ENCODE peak calls at places on chromosomes 6 and 20, in ten cellular contexts. One of them, this sample, is unnamed.

GRCh38 chr6:126422912-126423311 is 83.0 kb downstream of the CENPW start:
- DNase-seq in NAMALWA: no peak
- DNase-seq in GM20000: no peak
- DNase-seq in A172: no peak
- DNase-seq in lung: no peak
- DNase-seq in stimulated activated naive CD4-positive, alpha-beta T cell: no peak
- DNase-seq in GM03348: no peak
- DNase-seq in Daoy: no peak
- DNase-seq in activated T-cell treated with anti-CD3 and anti-CD28 coated beads for 1 hour: no peak
- DNase-seq in stimulated activated CD8-positive, alpha-beta memory T cell treated with anti-CD3 and anti-CD28 coated beads, Interleukin-4, amount 100 ng/mL, for 48 hours: no peak
- DNase-seq in this sample: no peak

GRCh38 chr6:116070990-116071389 is 10.3 kb upstream of the FRK start:
- DNase-seq in NAMALWA: no peak
- DNase-seq in GM20000: no peak
- DNase-seq in A172: peak; percentile 4
- DNase-seq in lung: no peak
- DNase-seq in stimulated activated naive CD4-positive, alpha-beta T cell: no peak
- DNase-seq in GM03348: no peak
- DNase-seq in Daoy: peak; percentile 8
- DNase-seq in activated T-cell treated with anti-CD3 and anti-CD28 coated beads for 1 hour: no peak
- DNase-seq in stimulated activated CD8-positive, alpha-beta memory T cell treated with anti-CD3 and anti-CD28 coated beads, Interleukin-4, amount 100 ng/mL, for 48 hours: no peak
- DNase-seq in this sample: no peak

GRCh38 chr6:57248311-57248895 is 26.3 kb upstream of the RAB23 start:
- DNase-seq in NAMALWA: no peak
- DNase-seq in GM20000: no peak
- DNase-seq in A172: peak; percentile 31
- DNase-seq in lung: no peak
- DNase-seq in stimulated activated naive CD4-positive, alpha-beta T cell: no peak
- DNase-seq in GM03348: no peak
- DNase-seq in Daoy: no peak
- DNase-seq in activated T-cell treated with anti-CD3 and anti-CD28 coated beads for 1 hour: no peak
- DNase-seq in stimulated activated CD8-positive, alpha-beta memory T cell treated with anti-CD3 and anti-CD28 coated beads, Interleukin-4, amount 100 ng/mL, for 48 hours: no peak
- DNase-seq in this sample: no peak

GRCh38 chr20:57061058-57061900 is 205.2 kb downstream of the BMP7 start:
- DNase-seq in NAMALWA: no peak
- DNase-seq in GM20000: no peak
- DNase-seq in A172: peak; percentile 47
- DNase-seq in lung: no peak
- DNase-seq in stimulated activated naive CD4-positive, alpha-beta T cell: no peak
- DNase-seq in GM03348: no peak
- DNase-seq in Daoy: peak; percentile 68
- DNase-seq in activated T-cell treated with anti-CD3 and anti-CD28 coated beads for 1 hour: no peak
- DNase-seq in stimulated activated CD8-positive, alpha-beta memory T cell treated with anti-CD3 and anti-CD28 coated beads, Interleukin-4, amount 100 ng/mL, for 48 hours: peak; percentile 29
- DNase-seq in this sample: peak; percentile 39

GRCh38 chr20:1331101-1331500 is 2.2 kb upstream of the SDCBP2 start:
- DNase-seq in NAMALWA: no peak
- DNase-seq in GM20000: no peak
- DNase-seq in A172: no peak
- DNase-seq in lung: no peak
- DNase-seq in stimulated activated naive CD4-positive, alpha-beta T cell: no peak
- DNase-seq in GM03348: no peak
- DNase-seq in Daoy: no peak
- DNase-seq in activated T-cell treated with anti-CD3 and anti-CD28 coated beads for 1 hour: no peak
- DNase-seq in stimulated activated CD8-positive, alpha-beta memory T cell treated with anti-CD3 and anti-CD28 coated beads, Interleukin-4, amount 100 ng/mL, for 48 hours: no peak
- DNase-seq in this sample: no peak

GRCh38 chr6:44925100-44925739 is 402.9 kb upstream of the RUNX2 start:
- DNase-seq in NAMALWA: peak; percentile 7
- DNase-seq in GM20000: peak; percentile 12
- DNase-seq in A172: no peak
- DNase-seq in lung: no peak
- DNase-seq in stimulated activated naive CD4-positive, alpha-beta T cell: no peak
- DNase-seq in GM03348: peak; percentile 15
- DNase-seq in Daoy: peak; percentile 63
- DNase-seq in activated T-cell treated with anti-CD3 and anti-CD28 coated beads for 1 hour: no peak
- DNase-seq in stimulated activated CD8-positive, alpha-beta memory T cell treated with anti-CD3 and anti-CD28 coated beads, Interleukin-4, amount 100 ng/mL, for 48 hours: no peak
- DNase-seq in this sample: no peak

GRCh38 chr6:73180718-73181619 is 44.3 kb downstream of the KHDC1L start:
- DNase-seq in NAMALWA: peak; percentile 91
- DNase-seq in GM20000: peak; percentile 63
- DNase-seq in A172: peak; percentile 75
- DNase-seq in lung: no peak
- DNase-seq in stimulated activated naive CD4-positive, alpha-beta T cell: no peak
- DNase-seq in GM03348: peak; percentile 78
- DNase-seq in Daoy: peak; percentile 56
- DNase-seq in activated T-cell treated with anti-CD3 and anti-CD28 coated beads for 1 hour: no peak
- DNase-seq in stimulated activated CD8-positive, alpha-beta memory T cell treated with anti-CD3 and anti-CD28 coated beads, Interleukin-4, amount 100 ng/mL, for 48 hours: no peak
- DNase-seq in this sample: peak; percentile 43

GRCh38 chr6:137802408-137803182 is 64.5 kb upstream of the TNFAIP3 start:
- DNase-seq in NAMALWA: no peak
- DNase-seq in GM20000: no peak
- DNase-seq in A172: no peak
- DNase-seq in lung: no peak
- DNase-seq in stimulated activated naive CD4-positive, alpha-beta T cell: no peak
- DNase-seq in GM03348: no peak
- DNase-seq in Daoy: no peak
- DNase-seq in activated T-cell treated with anti-CD3 and anti-CD28 coated beads for 1 hour: no peak
- DNase-seq in stimulated activated CD8-positive, alpha-beta memory T cell treated with anti-CD3 and anti-CD28 coated beads, Interleukin-4, amount 100 ng/mL, for 48 hours: no peak
- DNase-seq in this sample: no peak

GRCh38 chr20:58829531-58829941 is 21.2 kb downstream of the GNAS-AS1 start:
- DNase-seq in NAMALWA: no peak
- DNase-seq in GM20000: no peak
- DNase-seq in A172: no peak
- DNase-seq in lung: peak; percentile 60
- DNase-seq in stimulated activated naive CD4-positive, alpha-beta T cell: no peak
- DNase-seq in GM03348: no peak
- DNase-seq in Daoy: no peak
- DNase-seq in activated T-cell treated with anti-CD3 and anti-CD28 coated beads for 1 hour: no peak
- DNase-seq in stimulated activated CD8-positive, alpha-beta memory T cell treated with anti-CD3 and anti-CD28 coated beads, Interleukin-4, amount 100 ng/mL, for 48 hours: no peak
- DNase-seq in this sample: peak; percentile 66

GRCh38 chr6:119312875-119313338 is 36.7 kb downstream of the MAN1A1 start:
- DNase-seq in NAMALWA: no peak
- DNase-seq in GM20000: no peak
- DNase-seq in A172: no peak
- DNase-seq in lung: no peak
- DNase-seq in stimulated activated naive CD4-positive, alpha-beta T cell: no peak
- DNase-seq in GM03348: no peak
- DNase-seq in Daoy: no peak
- DNase-seq in activated T-cell treated with anti-CD3 and anti-CD28 coated beads for 1 hour: no peak
- DNase-seq in stimulated activated CD8-positive, alpha-beta memory T cell treated with anti-CD3 and anti-CD28 coated beads, Interleukin-4, amount 100 ng/mL, for 48 hours: peak; percentile 40
- DNase-seq in this sample: no peak

This sample was measured in MG63.